ENCODE peak calls at places on chromosomes 1 and 21, in ten cellular contexts. I is activated T-cell treated with anti-CD3 and anti-CD28 coated beads, Interleukin-2, amount 50 U/mL, for 72 hours; P is pancreas; G is central memory CD8-positive, alpha-beta T cell; N is activated CD8-positive, alpha-beta memory T cell treated with anti-CD3 and anti-CD28 coated beads, Interleukin-2, amount 10 ng/mL, durations not matched to agents 7 days and 5 days; M is activated CD8-positive, alpha-beta T cell treated with anti-CD3 and anti-CD28 coated beads, Interleukin-2, amount 10 ng/mL, durations not matched to agents 7 days and 5 days; J is CD8-positive, alpha-beta T cell; S is heart right ventricle; U is mucosa of descending colon; W is activated naive CD8-positive, alpha-beta T cell treated with anti-CD3 and anti-CD28 coated beads, Interleukin-2, amount 10 ng/mL, durations not matched to agents 7 days and 5 days. B is an unnamed sample.

GRCh38 chr1:180155202-180155682 is 573 bp downstream of the QSOX1 start:
- ATAC-seq in I (peak), P (peak), G (no peak), N (peak), M (peak), J (peak), S (peak), U (peak), W (no peak), B (no peak)

GRCh38 chr1:33607444-33608005 is 135.1 kb downstream of the ZSCAN20 start:
- ATAC-seq in I (no peak), P (no peak), G (no peak), N (no peak), M (no peak), J (no peak), S (no peak), U (no peak), W (no peak), B (no peak)

GRCh38 chr21:32426066-32426465 is 13.6 kb downstream of the EVA1C start:
- ATAC-seq in I (no peak), P (no peak), G (no peak), N (no peak), M (no peak), J (no peak), S (no peak), U (no peak), W (no peak), B (no peak)

GRCh38 chr1:58824753-58825389 is 41.0 kb upstream of the JUN start:
- ATAC-seq in I (no peak), P (peak), G (no peak), N (no peak), M (no peak), J (no peak), S (peak), U (peak), W (no peak), B (peak)

GRCh38 chr1:210262167-210262896 is 29.7 kb downstream of the SERTAD4 start:
- ATAC-seq in I (no peak), P (peak), G (no peak), N (no peak), M (no peak), J (no peak), S (peak), U (peak), W (no peak), B (peak)

GRCh38 chr1:201053155-201053860 is 29.8 kb upstream of the KIF21B start:
- ATAC-seq in I (no peak), P (no peak), G (no peak), N (no peak), M (no peak), J (no peak), S (no peak), U (no peak), W (no peak), B (no peak)

GRCh38 chr1:31668303-31668883 is 23.7 kb upstream of the PEF1 start:
- ATAC-seq in I (no peak), P (no peak), G (no peak), N (no peak), M (no peak), J (no peak), S (no peak), U (no peak), W (no peak), B (no peak)

GRCh38 chr1:17485280-17485679 is 45.8 kb upstream of the RCC2 start:
- ATAC-seq in I (no peak), P (no peak), G (no peak), N (no peak), M (no peak), J (no peak), S (no peak), U (no peak), W (no peak), B (no peak)

GRCh38 chr1:22687191-22687590 is 23.4 kb upstream of the EPHB2 start:
- ATAC-seq in I (no peak), P (no peak), G (no peak), N (no peak), M (no peak), J (no peak), S (no peak), U (no peak), W (no peak), B (no peak)

GRCh38 chr1:204506091-204506968 is 9.9 kb upstream of the MDM4 start:
- ATAC-seq in I (peak), P (peak), G (peak), N (peak), M (peak), J (peak), S (peak), U (peak), W (peak), B (peak)

GRCh38 chr1:18597159-18598042 is 33.2 kb upstream of the PAX7 start:
- ATAC-seq in I (no peak), P (peak), G (no peak), N (peak), M (peak), J (no peak), S (no peak), U (peak), W (no peak), B (no peak)

GRCh38 chr1:205247130-205247921 is 19.6 kb downstream of the TMCC2 start:
- ATAC-seq in I (peak), P (no peak), G (no peak), N (peak), M (no peak), J (no peak), S (peak), U (peak), W (no peak), B (peak)

GRCh38 chr1:9344426-9345200 is 51.9 kb downstream of the SPSB1 start:
- ATAC-seq in I (no peak), P (no peak), G (no peak), N (no peak), M (no peak), J (no peak), S (no peak), U (no peak), W (no peak), B (no peak)

GRCh38 chr1:41255978-41256377 is 13.9 kb upstream of the SCMH1 start:
- ATAC-seq in I (no peak), P (no peak), G (no peak), N (no peak), M (no peak), J (no peak), S (no peak), U (no peak), W (no peak), B (no peak)

GRCh38 chr1:47252795-47253194 is 20.8 kb upstream of the TAL1 start:
- ATAC-seq in I (no peak), P (no peak), G (no peak), N (no peak), M (no peak), J (no peak), S (no peak), U (no peak), W (no peak), B (no peak)

GRCh38 chr1:48776400-48777218 is at the start of gene BEND5:
- ATAC-seq in I (peak), P (peak), G (peak), N (peak), M (peak), J (peak), S (peak), U (peak), W (peak), B (peak)

GRCh38 chr1:154833841-154834240 is 36.2 kb downstream of the KCNN3 start:
- ATAC-seq in I (no peak), P (peak), G (no peak), N (no peak), M (no peak), J (no peak), S (no peak), U (no peak), W (no peak), B (no peak)

GRCh38 chr1:182768973-182769372 is 20.6 kb upstream of the NPL start:
- ATAC-seq in I (no peak), P (no peak), G (no peak), N (no peak), M (no peak), J (no peak), S (no peak), U (no peak), W (no peak), B (no peak)

GRCh38 chr1:211648980-211649934 is 26.2 kb downstream of the NEK2 start:
- ATAC-seq in I (peak), P (peak), G (no peak), N (peak), M (peak), J (peak), S (peak), U (peak), W (peak), B (peak)

GRCh38 chr1:248853023-248853422 is 5.9 kb downstream of the ZNF692 start:
- ATAC-seq in I (no peak), P (no peak), G (no peak), N (no peak), M (no peak), J (no peak), S (no peak), U (no peak), W (no peak), B (peak)

GRCh38 chr1:3890389-3891328 is 9.4 kb downstream of the C1orf174 start:
- ATAC-seq in I (peak), P (no peak), G (peak), N (peak), M (peak), J (peak), S (no peak), U (peak), W (peak), B (no peak)

GRCh38 chr1:170063109-170063826 is 11.2 kb downstream of the KIFAP3 start:
- ATAC-seq in I (peak), P (no peak), G (no peak), N (no peak), M (no peak), J (no peak), S (no peak), U (peak), W (no peak), B (no peak)